ENCODE peak calls at places on chromosomes 11 and 22, in nine cellular contexts. W is fibroblast of pulmonary artery, A is heart left ventricle, O is brain microvascular endothelial cell, U is AG04450, D is neural progenitor cell, Y is sigmoid colon, V is A549, F is psoas muscle. E is an unnamed sample.

GRCh38 chr11:34243620-34244493 is 114.0 kb downstream of the ABTB2 start:
- DNase-seq in A (no peak), F (no peak), W (peak), O (peak), U (no peak), D (no peak), Y (no peak), V (peak), E (peak)

GRCh38 chr11:43327987-43328386 is 16.2 kb downstream of the API5 start:
- DNase-seq in U (peak), V (no peak), A (no peak), W (peak), Y (no peak), F (no peak), O (peak), D (no peak), E (peak)

GRCh38 chr11:117521974-117522373 is 194.3 kb downstream of the CEP164 start:
- DNase-seq in U (no peak), Y (no peak), D (no peak), W (no peak), F (no peak), O (no peak), V (no peak), A (no peak), E (no peak)

GRCh38 chr11:101063706-101064105 is 65.9 kb downstream of the PGR start:
- DNase-seq in V (no peak), F (no peak), U (no peak), Y (no peak), O (no peak), D (no peak), W (no peak), A (no peak), E (no peak)

GRCh38 chr11:12075822-12076821 is 34.3 kb upstream of the MICAL2 start:
- DNase-seq in Y (peak), U (peak), V (peak), D (no peak), W (peak), O (peak), A (no peak), F (peak), E (peak)

GRCh38 chr11:12182650-12183511 is 72.5 kb downstream of the MICAL2 start:
- DNase-seq in D (no peak), W (peak), V (peak), Y (no peak), A (peak), U (peak), O (peak), F (peak), E (peak)

GRCh38 chr11:103849366-103849765 is 187.1 kb upstream of the DDI1 start:
- DNase-seq in Y (no peak), F (no peak), U (no peak), V (no peak), D (no peak), A (no peak), O (no peak), W (peak), E (peak)

GRCh38 chr11:60776167-60776566 is 9.0 kb upstream of the MS4A10 start:
- DNase-seq in U (no peak), V (no peak), A (no peak), D (no peak), W (no peak), O (no peak), Y (no peak), F (no peak), E (no peak)

GRCh38 chr11:129695543-129696308 is 119.9 kb upstream of the TMEM45B start:
- DNase-seq in Y (no peak), D (peak), V (peak), W (peak), A (peak), U (no peak), F (peak), O (peak), E (peak)

GRCh38 chr11:35134403-35135126 is 4.4 kb upstream of the CD44 start:
- DNase-seq in F (no peak), Y (no peak), V (no peak), D (no peak), W (no peak), U (no peak), A (no peak), O (no peak), E (no peak)

GRCh38 chr11:126404367-126404766 is 48.9 kb downstream of the ST3GAL4 start:
- DNase-seq in V (no peak), U (no peak), D (peak), A (no peak), O (no peak), F (no peak), Y (no peak), W (no peak), E (no peak)

GRCh38 chr11:131932584-131933360 is 562.4 kb downstream of the NTM start:
- DNase-seq in V (no peak), F (no peak), O (no peak), U (no peak), A (peak), W (no peak), D (no peak), Y (no peak), E (no peak)

GRCh38 chr22:38192475-38192863 is 9.3 kb upstream of the MAFF start:
- DNase-seq in F (no peak), O (no peak), A (no peak), V (no peak), W (no peak), U (no peak), Y (no peak), D (no peak), E (no peak)

GRCh38 chr11:103624708-103625623 is 411.5 kb upstream of the DDI1 start:
- DNase-seq in F (no peak), V (peak), O (peak), W (peak), U (peak), Y (no peak), A (no peak), D (no peak), E (peak)

GRCh38 chr11:56841210-56841810 is 92.8 kb upstream of the OR9G4 start:
- DNase-seq in D (peak), U (peak), A (peak), O (peak), V (peak), F (peak), W (peak), Y (no peak), E (peak)

GRCh38 chr11:28505216-28505615 is 397.0 kb downstream of the METTL15 start:
- DNase-seq in A (no peak), Y (no peak), W (no peak), D (no peak), V (no peak), U (no peak), O (no peak), F (no peak), E (peak)

DNA sequence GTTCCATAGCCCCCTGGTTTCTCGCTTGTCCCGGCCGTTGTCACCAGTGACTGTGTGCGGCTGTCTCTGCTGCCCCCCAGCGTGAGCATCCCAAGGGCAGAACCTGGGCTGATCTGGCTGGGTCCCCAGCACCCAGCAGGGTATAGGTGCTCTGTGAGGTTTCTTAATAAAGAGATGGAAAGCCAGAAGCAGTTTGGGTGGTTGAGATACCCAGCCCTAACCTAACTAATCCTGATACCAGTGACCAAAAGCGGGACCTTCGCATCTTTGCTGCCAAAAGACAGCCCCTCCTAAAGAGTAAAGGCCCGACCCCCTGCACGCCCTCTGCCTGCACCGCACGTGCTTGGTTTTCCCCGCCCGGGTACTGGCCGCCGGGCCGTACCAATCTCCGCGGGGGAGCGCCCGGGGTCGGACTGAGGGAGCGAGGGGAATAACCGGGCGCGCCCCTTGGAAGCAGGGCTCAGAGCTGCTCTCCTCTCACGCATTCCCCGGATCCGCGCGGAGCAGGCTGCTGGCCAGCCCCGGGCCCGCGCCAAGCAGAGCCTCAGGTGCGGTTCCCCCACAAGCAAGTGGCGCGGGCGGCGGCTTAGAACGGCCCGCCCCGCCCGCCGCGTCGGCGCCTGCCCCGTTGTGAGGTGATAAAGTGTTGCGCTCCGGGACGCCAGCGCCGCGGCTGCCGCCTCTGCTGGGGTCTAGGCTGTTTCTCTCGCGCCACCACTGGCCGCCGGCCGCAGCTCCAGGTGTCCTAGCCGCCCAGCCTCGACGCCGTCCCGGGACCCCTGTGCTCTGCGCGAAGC is at the start of gene DGAT2:
- DNase-seq in D (peak), V (peak), O (peak), A (peak), U (no peak), Y (peak), W (peak), F (peak), E (peak)
- TF ChIP-seq CTCF in D (peak), V (peak), O (peak), A (peak), U (no peak), Y (no peak), W (no peak), F (no peak), E (no peak)

GRCh38 chr11:123057604-123058305 is 4.2 kb downstream of the HSPA8 start:
- DNase-seq in O (no peak), A (no peak), D (no peak), V (no peak), Y (no peak), U (no peak), F (no peak), W (no peak), E (no peak)
- H3K4me3 ChIP-seq in O (peak), A (peak), D (no peak), V (peak), Y (no peak), U (no peak), F (peak), W (no peak), E (no peak)

DNA sequence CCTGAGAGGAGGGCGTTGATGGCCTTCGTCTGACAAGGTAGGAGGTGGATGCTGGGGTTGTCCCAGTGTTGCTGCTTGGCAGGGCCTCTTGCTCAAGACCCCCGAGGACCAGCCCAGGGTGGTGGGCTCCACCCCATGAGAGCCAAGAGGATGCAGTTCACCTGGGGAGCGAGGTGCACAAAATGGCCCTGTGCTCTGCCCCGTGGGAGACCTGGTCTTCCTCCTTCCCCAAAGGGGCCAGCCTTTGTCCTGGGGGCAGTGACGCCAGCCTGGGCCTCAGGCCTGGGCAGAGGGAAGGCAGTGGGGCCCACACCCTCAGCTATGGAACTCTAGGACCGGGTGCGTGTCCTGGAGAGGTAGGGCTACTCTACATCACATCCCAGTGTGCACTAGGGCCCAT is 1233.3 kb downstream of the TBC1D22A start:
- DNase-seq in Y (no peak), O (no peak), D (no peak), F (no peak), W (no peak), A (no peak), V (no peak), U (no peak), E (no peak)
- TF ChIP-seq CTCF in Y (no peak), O (no peak), D (no peak), F (no peak), W (no peak), A (no peak), V (no peak), U (no peak), E (no peak)

GRCh38 chr22:37187891-37188761 is at the start of gene C1QTNF6:
- DNase-seq in F (peak), W (peak), A (peak), D (peak), Y (peak), V (no peak), U (no peak), O (no peak), E (no peak)

GRCh38 chr22:37190262-37190780 is 2.3 kb upstream of the C1QTNF6 start:
- DNase-seq in F (no peak), A (no peak), U (no peak), O (no peak), Y (no peak), V (no peak), W (no peak), D (no peak), E (no peak)

GRCh38 chr22:37187552-37187890 is 526 bp downstream of the C1QTNF6 start:
- DNase-seq in A (peak), V (no peak), O (no peak), W (peak), U (no peak), D (no peak), F (no peak), Y (no peak), E (no peak)

GRCh38 chr22:37186997-37187522 is 987 bp downstream of the C1QTNF6 start:
- DNase-seq in O (no peak), F (peak), W (peak), V (no peak), D (no peak), Y (peak), A (peak), U (no peak), E (no peak)

GRCh38 chr22:37189011-37189466 is 992 bp upstream of the C1QTNF6 start:
- DNase-seq in U (no peak), F (no peak), V (no peak), A (no peak), Y (no peak), O (no peak), W (peak), D (no peak), E (no peak)
- H3K4me3 ChIP-seq in U (no peak), F (no peak), V (no peak), A (peak), Y (no peak), O (no peak), W (peak), D (no peak), E (no peak)

DNA sequence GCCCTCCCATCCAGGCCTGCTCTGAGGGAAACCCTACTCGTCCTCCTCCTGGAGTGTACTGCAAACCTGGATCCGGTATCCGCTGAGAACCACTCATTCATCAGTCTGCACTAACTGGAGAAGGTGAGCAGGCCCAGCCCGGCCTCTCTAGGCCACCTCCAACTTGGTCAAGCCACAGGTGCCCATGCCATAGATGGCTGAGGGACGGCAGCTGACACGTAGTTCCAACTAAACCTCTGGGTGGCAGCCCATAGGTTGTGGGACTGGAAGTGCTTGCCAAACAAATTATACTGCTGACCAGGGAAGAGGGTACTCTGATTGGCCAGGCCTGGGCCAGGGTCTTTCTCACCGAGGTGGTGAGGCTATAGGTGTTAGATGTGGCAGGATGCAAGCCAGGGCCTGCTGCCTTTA is 5.9 kb downstream of the KCNQ1OT1 start:
- DNase-seq in U (no peak), W (no peak), A (no peak), Y (peak), D (no peak), O (no peak), F (peak), V (no peak), E (no peak)
- TF ChIP-seq CTCF in U (no peak), W (no peak), A (no peak), Y (no peak), D (peak), O (no peak), F (no peak), V (no peak), E (no peak)

GRCh38 chr22:49694462-49695260 is 133.0 kb downstream of the BRD1 start:
- DNase-seq in F (no peak), V (no peak), O (no peak), U (no peak), W (no peak), A (no peak), D (no peak), Y (no peak), E (no peak)

GRCh38 chr22:49691256-49691655 is 136.4 kb downstream of the BRD1 start:
- DNase-seq in Y (no peak), O (no peak), V (no peak), D (no peak), U (no peak), F (no peak), A (no peak), W (no peak), E (no peak)

GRCh38 chr22:49693416-49693815 is 134.3 kb downstream of the BRD1 start:
- DNase-seq in F (no peak), V (no peak), Y (no peak), A (no peak), U (no peak), O (no peak), D (no peak), W (no peak), E (no peak)

GRCh38 chr22:49692499-49693225 is 135.0 kb downstream of the BRD1 start:
- DNase-seq in D (no peak), U (no peak), W (no peak), Y (no peak), O (no peak), V (no peak), A (no peak), F (no peak), E (no peak)

DNA sequence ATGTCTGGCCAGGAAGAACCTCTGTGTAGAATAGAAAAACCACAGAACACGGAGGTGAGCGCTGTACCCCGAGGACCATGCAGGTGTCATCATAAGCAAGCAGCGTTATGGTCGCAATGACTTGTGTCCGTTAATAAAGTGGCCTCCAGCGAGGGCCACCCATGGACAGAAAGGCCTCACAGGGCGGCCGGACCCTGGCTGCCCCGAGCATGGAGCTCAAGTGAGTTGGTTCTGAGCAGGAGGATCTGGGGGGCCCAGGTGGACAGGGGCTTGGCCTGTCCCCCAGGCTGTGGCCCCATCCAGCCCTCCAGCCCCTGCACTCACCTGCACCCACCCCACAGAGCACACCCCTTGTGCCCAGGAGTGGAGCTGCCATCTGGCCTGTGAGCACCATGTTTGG is 133.8 kb downstream of the BRD1 start:
- DNase-seq in U (no peak), F (no peak), Y (no peak), D (no peak), O (no peak), A (no peak), V (no peak), W (no peak), E (no peak)
- H3K4me3 ChIP-seq in U (no peak), F (no peak), Y (no peak), D (no peak), O (no peak), A (no peak), V (no peak), W (no peak), E (no peak)

GRCh38 chr11:66717925-66718319 is 11.1 kb downstream of the SPTBN2 start:
- DNase-seq in O (no peak), A (no peak), W (no peak), V (no peak), Y (no peak), D (no peak), F (peak), U (no peak), E (no peak)

GRCh38 chr11:66720223-66720898 is 8.7 kb downstream of the SPTBN2 start:
- DNase-seq in W (peak), A (no peak), F (peak), U (no peak), D (peak), Y (no peak), O (peak), V (peak), E (peak)

GRCh38 chr11:66720899-66721470 is 8.0 kb downstream of the SPTBN2 start:
- DNase-seq in A (no peak), D (no peak), U (no peak), Y (no peak), W (no peak), V (no peak), O (no peak), F (peak), E (no peak)

GRCh38 chr11:66719111-66719872 is 9.7 kb downstream of the SPTBN2 start:
- DNase-seq in V (no peak), D (no peak), W (no peak), O (no peak), A (no peak), Y (no peak), U (no peak), F (no peak), E (no peak)

DNA sequence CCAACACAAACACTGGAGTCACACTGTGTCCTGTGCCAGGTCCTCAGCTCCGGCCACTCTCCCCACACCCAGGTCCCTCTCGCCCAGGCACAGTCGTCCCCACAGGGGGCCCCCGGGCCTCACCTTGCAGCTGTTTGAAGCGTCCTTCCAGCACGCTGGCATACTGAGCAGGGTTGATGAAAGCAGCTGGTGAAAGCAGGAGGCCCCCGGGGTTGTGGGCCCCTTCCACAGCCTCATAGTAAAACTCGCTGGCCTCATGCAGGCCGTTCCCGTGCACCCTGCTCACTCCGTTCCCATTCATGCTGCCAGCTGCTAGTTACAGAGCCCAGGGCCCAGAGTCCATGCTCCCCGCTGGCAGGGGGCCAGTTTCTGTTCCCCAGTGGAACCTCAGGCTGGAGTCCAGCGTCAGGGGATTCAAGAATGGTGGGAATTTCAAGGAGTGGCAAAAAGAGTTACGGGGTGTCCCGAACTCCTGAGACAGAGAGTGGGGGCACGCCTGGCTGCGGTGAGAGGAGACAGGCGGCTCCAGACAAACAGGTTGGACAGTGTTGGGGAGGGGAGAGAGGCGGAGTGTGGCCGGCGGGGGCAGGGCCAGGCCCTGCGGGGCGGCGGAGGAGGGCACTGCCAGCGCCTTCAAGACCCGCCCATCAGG is 10.6 kb downstream of the SPTBN2 start:
- DNase-seq in D (no peak), F (peak), Y (no peak), O (no peak), A (no peak), V (no peak), W (no peak), U (no peak), E (no peak)
- TF ChIP-seq CTCF in D (no peak), F (no peak), Y (no peak), O (no peak), A (no peak), V (no peak), W (no peak), U (peak), E (no peak)

GRCh38 chr22:30304495-30305244 is 15.4 kb upstream of the CASTOR1 start:
- DNase-seq in Y (no peak), U (no peak), O (no peak), V (no peak), W (no peak), D (no peak), A (no peak), F (no peak), E (no peak)
- H3K4me3 ChIP-seq in Y (no peak), U (no peak), O (no peak), V (no peak), W (no peak), D (no peak), A (peak), F (no peak), E (no peak)

E was measured in choroid plexus epithelial cell.